ENCODE peak calls at places on chromosomes 11 and 22, in five cellular contexts. I is pancreas, M is astrocyte, S is A549, L is fibroblast of lung. A is an unnamed sample. For H3K4me1, the result is how much of the 10 kb centered on the place peaks cover.

GRCh38 chr11:107929611-107930200 is 1.5 kb downstream of the RAB39A start:
- DNase-seq in S (no peak), I (no peak), L (no peak), M (no peak), A (no peak)

GRCh38 chr11:3994030-3994640 is 100.5 kb upstream of the RRM1 start:
- DNase-seq in M (no peak), L (no peak), I (no peak), S (no peak), A (no peak)

GRCh38 chr11:117884994-117885393 is 8.5 kb upstream of the FXYD6 start:
- DNase-seq in I (no peak), L (peak), S (no peak), M (peak), A (no peak)

GRCh38 chr22:28019360-28019759 is 100.3 kb upstream of the PITPNB start:
- DNase-seq in S (no peak), L (no peak), I (peak), M (peak), A (peak)

GRCh38 chr22:27987557-27987956 is 68.5 kb upstream of the PITPNB start:
- DNase-seq in I (no peak), S (no peak), M (peak), L (peak), A (no peak)

GRCh38 chr22:50020606-50021005 is 8.0 kb upstream of the IL17REL start:
- DNase-seq in M (no peak), I (no peak), L (no peak), S (no peak), A (no peak)

GRCh38 chr22:37823134-37823985 is at the start of gene GALR3:
- DNase-seq in L (no peak), I (no peak), M (no peak), S (no peak), A (no peak)

GRCh38 chr11:121930004-121930965 is 185.7 kb downstream of the BLID start:
- DNase-seq in L (peak), S (no peak), I (no peak), M (peak), A (no peak)

GRCh38 chr11:42770444-42771065 is 541.2 kb upstream of the API5 start:
- DNase-seq in L (peak), I (no peak), M (no peak), S (no peak), A (no peak)

GRCh38 chr22:19113429-19113828 is 8.8 kb downstream of the DGCR2 start:
- DNase-seq in I (no peak), L (no peak), S (no peak), M (no peak), A (no peak)

GRCh38 chr11:112440518-112440917 is 179.9 kb upstream of the PLET1 start:
- DNase-seq in L (no peak), I (no peak), S (no peak), M (no peak), A (no peak)

GRCh38 chr11:68684385-68685356 is at the start of gene GAL:
- DNase-seq in M (no peak), S (no peak), L (no peak), I (no peak), A (no peak)

GRCh38 chr11:119684361-119685072 is 44.5 kb downstream of the NECTIN1 start:
- DNase-seq in I (no peak), M (peak), S (peak), L (peak), A (no peak)

GRCh38 chr11:95577716-95578460 is 211.7 kb downstream of the FAM76B start:
- DNase-seq in S (no peak), L (peak), M (peak), I (no peak), A (no peak)

GRCh38 chr22:47835726-47836125 is 1073.3 kb downstream of the TBC1D22A start:
- DNase-seq in I (no peak), M (peak), S (no peak), L (peak), A (no peak)

GRCh38 chr11:126703661-126704060 is 296.9 kb downstream of the KIRREL3 start:
- DNase-seq in S (no peak), I (no peak), M (peak), L (no peak), A (no peak)

GRCh38 chr11:65111537-65112225 is at the start of gene TM7SF2:
- DNase-seq in I (peak), L (peak), S (peak), M (peak), A (peak)
- H3K4me1 ChIP-seq in I (under half), L (under half), S (under half), M (under half), A (under half)

DNA sequence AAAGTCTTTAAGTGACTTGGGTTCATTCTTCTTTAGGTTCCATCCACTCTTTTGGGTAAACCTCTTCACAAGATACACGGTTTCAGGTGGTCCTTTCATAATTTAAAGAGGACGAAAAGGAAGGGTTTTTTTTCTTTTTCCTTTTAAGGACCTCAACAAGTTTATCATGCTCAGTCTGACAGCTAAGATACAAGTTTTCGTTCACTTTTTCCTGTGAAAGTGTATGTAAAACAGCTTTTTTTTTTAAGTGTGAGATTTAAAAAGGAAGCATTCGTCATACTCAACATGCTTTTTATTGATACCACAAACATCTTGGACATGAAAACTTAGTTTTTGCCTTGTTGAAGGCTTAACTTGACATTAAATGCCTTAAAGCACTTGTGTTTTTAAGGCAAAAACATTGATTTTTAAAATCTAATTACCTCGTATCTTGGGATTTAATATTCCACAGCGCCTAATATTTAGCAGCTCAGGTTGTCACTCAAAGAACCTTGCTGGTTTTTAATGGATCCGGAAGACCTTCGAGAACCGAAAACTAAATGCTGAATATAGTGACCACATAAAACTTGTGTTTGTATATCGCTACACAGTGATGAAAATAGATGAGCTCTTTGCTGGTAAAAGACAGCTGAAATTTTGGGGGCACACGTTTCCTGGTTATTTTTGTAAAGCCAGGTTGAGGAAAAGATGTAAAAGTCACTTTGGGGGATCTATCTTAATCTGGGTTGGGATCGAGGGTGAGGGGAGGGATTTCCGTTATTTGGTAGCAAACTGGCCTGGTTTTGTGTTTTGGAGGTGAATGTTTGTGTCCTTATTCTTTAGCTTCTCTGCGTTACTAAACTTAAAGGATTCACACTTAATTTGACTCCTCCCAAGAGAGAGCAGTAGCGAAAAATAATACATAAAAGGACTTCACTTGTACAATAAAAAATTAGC is 2.3 kb downstream of the PCF11 start:
- DNase-seq in M (no peak), S (no peak), I (no peak), L (no peak), A (no peak)
- H3K4me1 ChIP-seq in M (under half), S (under half), I (under half), L (under half), A (under half)

GRCh38 chr11:100740440-100740839 is 53.4 kb downstream of the ARHGAP42 start:
- DNase-seq in M (peak), S (no peak), L (peak), I (no peak), A (no peak)
- H3K4me1 ChIP-seq in M (under half), S (half or more), L (under half), I (under half), A (under half)

GRCh38 chr11:47352556-47352955 is at the start of gene MYBPC3:
- DNase-seq in L (no peak), S (no peak), I (no peak), M (no peak), A (no peak)

GRCh38 chr11:47356129-47356997 is 3.9 kb upstream of the MYBPC3 start:
- DNase-seq in S (no peak), M (no peak), I (no peak), L (no peak), A (no peak)

GRCh38 chr11:47355283-47356128 is 3.0 kb upstream of the MYBPC3 start:
- DNase-seq in I (peak), S (peak), L (peak), M (peak), A (peak)

GRCh38 chr11:47354913-47355282 is 2.4 kb upstream of the MYBPC3 start:
- DNase-seq in I (no peak), S (peak), M (no peak), L (peak), A (no peak)

DNA sequence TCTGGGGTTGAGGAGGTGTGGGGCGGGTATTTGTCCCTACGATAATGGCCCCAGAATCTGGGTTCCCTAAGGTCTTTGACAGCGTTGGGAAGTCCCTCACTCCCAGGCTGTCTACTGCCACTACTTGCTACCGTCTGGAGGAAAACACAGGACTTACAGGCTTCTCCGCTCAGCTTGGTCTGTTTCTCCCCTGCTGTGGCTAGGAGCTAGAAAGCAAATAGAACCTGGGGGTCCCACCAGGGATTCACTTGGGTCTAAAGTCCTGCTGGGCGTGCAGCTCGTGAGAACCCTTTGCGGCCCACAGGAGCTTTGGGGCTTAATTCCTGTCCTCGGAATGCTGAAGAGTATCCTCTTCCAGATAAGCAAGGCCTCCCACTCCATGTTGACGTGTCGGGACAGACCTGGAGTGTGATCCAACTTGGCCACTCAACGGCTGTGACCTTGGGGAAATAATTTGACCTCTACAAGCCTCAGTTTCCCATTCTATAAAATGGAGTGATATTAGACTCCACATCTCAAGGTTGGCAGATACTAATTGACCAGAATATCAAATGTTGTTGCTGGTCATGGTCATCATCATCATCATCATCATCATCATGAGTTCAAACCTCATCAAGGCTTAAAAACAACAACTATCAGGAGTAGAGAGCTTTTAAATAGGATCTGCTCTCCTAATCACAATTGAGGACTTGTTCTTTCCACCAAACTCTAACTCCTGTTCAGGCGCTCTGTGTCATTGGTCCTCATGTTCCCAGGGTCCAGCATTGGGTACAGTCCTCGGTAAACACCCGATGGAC is 1.7 kb upstream of the MYBPC3 start:
- DNase-seq in I (no peak), L (no peak), S (no peak), M (no peak), A (no peak)
- H3K4me1 ChIP-seq in I (under half), L (under half), S (under half), M (under half), A (under half)

GRCh38 chr22:41410311-41410751 is 28.6 kb downstream of the TEF start:
- DNase-seq in I (peak), M (no peak), S (no peak), L (no peak), A (peak)

GRCh38 chr22:41411021-41411851 is 29.5 kb downstream of the TEF start:
- DNase-seq in S (no peak), M (no peak), L (no peak), I (no peak), A (peak)

GRCh38 chr22:41417622-41418390 is 28.8 kb downstream of the TOB2 start:
- DNase-seq in I (peak), S (no peak), M (no peak), L (peak), A (peak)

GRCh38 chr22:41418717-41419116 is 27.9 kb downstream of the TOB2 start:
- DNase-seq in M (no peak), L (no peak), I (no peak), S (no peak), A (no peak)

GRCh38 chr22:41415554-41415953 is 31.0 kb downstream of the TOB2 start:
- DNase-seq in I (no peak), M (no peak), L (no peak), S (no peak), A (no peak)
- H3K4me1 ChIP-seq in I (under half), M (under half), L (under half), S (under half), A (half or more)

GRCh38 chr22:35819421-35819820 is 101.7 kb downstream of the APOL5 start:
- DNase-seq in L (no peak), S (no peak), I (no peak), M (no peak), A (no peak)
- H3K4me1 ChIP-seq in L (under half), S (under half), I (under half), M (under half), A (half or more)